ENCODE peak calls at places on chromosomes 13 and 19, in four cellular contexts. A, Q, J and O are unnamed samples. For H3K4me1, the result is how much of the 10 kb centered on the place peaks cover.

GRCh38 chr19:17610384-17610783 is 54.9 kb downstream of the COLGALT1 start:
- DNase-seq in A (no peak), Q (no peak), J (no peak), O (no peak)

GRCh38 chr13:32969516-32969941 is 46.7 kb upstream of the KL start:
- DNase-seq in A (peak), Q (no peak), J (no peak), O (no peak)

GRCh38 chr19:53897459-53897858 is 11.6 kb upstream of the CACNG7 start:
- DNase-seq in A (no peak), Q (no peak), J (no peak), O (no peak)

GRCh38 chr13:45882626-45883025 is 31.1 kb upstream of the SIAH3 start:
- DNase-seq in A (no peak), Q (no peak), J (no peak), O (no peak)

GRCh38 chr13:33934936-33935510 is 117.1 kb downstream of the RFC3 start:
- DNase-seq in A (no peak), Q (no peak), J (no peak), O (no peak)

GRCh38 chr19:294341-294818 is 3.2 kb upstream of the PLPP2 start:
- DNase-seq in A (no peak), Q (no peak), J (no peak), O (peak)

GRCh38 chr13:99911069-99911964 is 60.2 kb downstream of the ZIC5 start:
- DNase-seq in A (no peak), Q (no peak), J (no peak), O (no peak)

GRCh38 chr13:48749699-48750473 is 96.2 kb downstream of the CYSLTR2 start:
- DNase-seq in A (peak), Q (no peak), J (peak), O (peak)

GRCh38 chr13:92547256-92547655 is 679.4 kb upstream of the GPC6 start:
- DNase-seq in A (no peak), Q (no peak), J (no peak), O (no peak)

GRCh38 chr13:113166681-113167080 is 8.2 kb downstream of the PROZ start:
- DNase-seq in A (no peak), Q (no peak), J (no peak), O (no peak)

GRCh38 chr13:113874579-113875428 is 10.9 kb upstream of the GAS6 start:
- DNase-seq in A (no peak), Q (no peak), J (peak), O (no peak)

GRCh38 chr19:34733266-34733825 is 697 bp upstream of the ZNF181 start:
- DNase-seq in A (peak), Q (peak), J (no peak), O (peak)

GRCh38 chr13:112771139-112771876 is 81.5 kb downstream of the ATP11A start:
- DNase-seq in A (no peak), Q (peak), J (no peak), O (no peak)

GRCh38 chr19:40612831-40613668 is 11.9 kb downstream of the LTBP4 start:
- DNase-seq in A (peak), Q (peak), J (peak), O (no peak)
- H3K4me1 ChIP-seq in A (half or more), Q (half or more), J (under half), O (under half)

GRCh38 chr13:111184685-111185401 is 69.7 kb downstream of the ARHGEF7 start:
- DNase-seq in A (no peak), Q (peak), J (peak), O (no peak)

GRCh38 chr13:111179908-111180756 is 65.0 kb downstream of the ARHGEF7 start:
- DNase-seq in A (no peak), Q (no peak), J (no peak), O (no peak)

GRCh38 chr13:111183959-111184684 is 69.0 kb downstream of the ARHGEF7 start:
- DNase-seq in A (no peak), Q (no peak), J (no peak), O (no peak)

GRCh38 chr13:111181977-111182376 is 66.9 kb downstream of the ARHGEF7 start:
- DNase-seq in A (no peak), Q (no peak), J (no peak), O (no peak)

GRCh38 chr13:111183087-111183645 is 68.1 kb downstream of the ARHGEF7 start:
- DNase-seq in A (no peak), Q (no peak), J (no peak), O (no peak)
- H3K4me1 ChIP-seq in A (half or more), Q (half or more), J (half or more), O (under half)

DNA sequence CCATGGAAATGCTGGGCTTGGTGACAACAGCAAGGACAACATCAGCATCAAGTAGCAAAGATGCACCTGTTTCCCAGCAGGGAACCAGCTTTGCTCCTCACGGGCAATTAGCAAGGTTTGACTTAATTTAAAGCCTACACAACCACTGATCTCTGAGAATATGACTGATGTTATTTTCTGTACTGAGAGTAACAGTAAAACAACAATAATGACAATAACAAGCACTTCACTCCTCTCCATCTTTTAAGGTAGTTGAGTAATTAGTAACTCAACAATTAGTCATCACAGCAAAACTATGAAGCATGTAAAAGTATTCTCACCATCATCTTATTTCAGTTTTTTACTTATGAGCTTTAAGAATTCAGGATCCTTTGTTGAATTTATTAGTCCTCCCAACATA is 37.3 kb downstream of the ENOX1 start:
- DNase-seq in A (no peak), Q (no peak), J (no peak), O (no peak)
- H3K4me1 ChIP-seq in A (under half), Q (under half), J (under half), O (under half)

GRCh38 chr19:29967623-29968022 is 25.6 kb downstream of the URI1 start:
- DNase-seq in A (no peak), Q (no peak), J (no peak), O (no peak)
- H3K4me1 ChIP-seq in A (half or more), Q (half or more), J (half or more), O (under half)

GRCh38 chr19:13078897-13079541 is 23.6 kb downstream of the LYL1 start:
- DNase-seq in A (no peak), Q (no peak), J (no peak), O (no peak)
- H3K4me1 ChIP-seq in A (half or more), Q (under half), J (under half), O (under half)

DNA sequence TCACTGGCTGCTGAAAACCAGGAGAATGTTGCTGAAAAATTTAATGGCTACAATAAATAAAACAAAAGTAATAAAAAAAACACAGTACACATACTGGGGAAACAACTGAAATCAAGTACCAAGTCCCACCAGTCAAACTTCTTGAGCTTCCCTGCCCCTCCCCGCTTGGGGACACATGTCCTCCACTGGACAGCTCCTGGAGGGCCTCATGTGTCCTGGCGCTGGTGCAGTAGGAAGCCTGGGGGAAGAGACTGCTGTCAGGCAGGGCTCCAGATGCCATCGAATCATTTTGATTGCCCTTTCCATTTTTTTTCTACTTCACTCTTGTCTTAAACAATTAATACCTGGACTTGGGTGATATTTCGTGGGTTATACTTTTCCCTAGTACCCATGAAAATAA is 26.6 kb upstream of the SLC35E1 start:
- DNase-seq in A (no peak), Q (no peak), J (no peak), O (no peak)
- H3K4me1 ChIP-seq in A (half or more), Q (half or more), J (under half), O (under half)

DNA sequence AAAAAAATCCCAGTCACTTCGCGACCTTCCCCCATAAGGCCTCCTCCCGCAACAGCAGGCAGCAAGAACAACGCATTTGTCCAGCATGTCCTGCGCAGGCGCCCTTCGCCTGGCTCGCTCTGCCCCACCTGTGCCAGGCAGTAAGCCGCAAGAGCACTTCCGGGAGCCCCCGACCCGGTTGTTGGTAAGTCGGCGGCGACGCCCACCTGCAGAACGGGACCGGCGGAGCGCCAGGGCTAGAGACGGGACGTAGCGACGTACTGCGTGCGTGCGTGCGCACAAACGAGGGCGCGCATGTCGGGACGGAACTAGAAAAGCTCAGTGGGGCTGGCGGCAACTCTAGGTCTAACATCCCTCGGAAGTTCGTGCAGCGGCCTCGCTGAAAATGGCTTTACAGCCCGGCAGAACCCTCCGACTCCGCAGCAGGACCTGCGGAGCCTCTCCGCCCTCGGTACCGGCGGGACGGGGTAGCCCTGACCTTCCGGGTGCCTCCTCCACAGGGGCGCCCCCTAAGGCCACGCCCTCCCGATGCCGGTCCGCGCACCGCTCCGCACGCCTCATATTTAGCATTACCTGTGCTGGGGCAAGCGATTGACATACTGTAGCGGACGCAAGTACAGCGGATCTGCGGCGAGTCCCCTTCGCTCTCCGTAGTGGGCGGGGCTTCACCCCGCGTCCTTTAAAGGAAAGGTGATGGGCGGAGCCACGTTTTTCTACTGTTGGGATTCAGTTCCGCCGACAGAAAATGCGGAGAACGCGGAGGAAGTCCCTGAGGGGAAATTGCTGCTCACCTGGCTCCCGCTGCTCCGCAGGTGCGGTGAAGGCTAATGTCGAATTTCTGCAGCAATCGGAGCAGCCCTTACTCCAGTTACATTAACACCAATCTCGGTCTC is at the start of gene MTIF3:
- DNase-seq in A (peak), Q (peak), J (peak), O (peak)
- H3K4me1 ChIP-seq in A (under half), Q (half or more), J (half or more), O (under half)

GRCh38 chr13:40983725-40984669 is 35.1 kb downstream of the ELF1 start:
- DNase-seq in A (no peak), Q (no peak), J (no peak), O (no peak)

GRCh38 chr13:40987606-40988280 is 31.4 kb downstream of the ELF1 start:
- DNase-seq in A (no peak), Q (no peak), J (no peak), O (no peak)

GRCh38 chr13:40984670-40985366 is 34.3 kb downstream of the ELF1 start:
- DNase-seq in A (no peak), Q (no peak), J (no peak), O (no peak)

GRCh38 chr13:40985596-40986327 is 33.4 kb downstream of the ELF1 start:
- DNase-seq in A (no peak), Q (no peak), J (no peak), O (no peak)

DNA sequence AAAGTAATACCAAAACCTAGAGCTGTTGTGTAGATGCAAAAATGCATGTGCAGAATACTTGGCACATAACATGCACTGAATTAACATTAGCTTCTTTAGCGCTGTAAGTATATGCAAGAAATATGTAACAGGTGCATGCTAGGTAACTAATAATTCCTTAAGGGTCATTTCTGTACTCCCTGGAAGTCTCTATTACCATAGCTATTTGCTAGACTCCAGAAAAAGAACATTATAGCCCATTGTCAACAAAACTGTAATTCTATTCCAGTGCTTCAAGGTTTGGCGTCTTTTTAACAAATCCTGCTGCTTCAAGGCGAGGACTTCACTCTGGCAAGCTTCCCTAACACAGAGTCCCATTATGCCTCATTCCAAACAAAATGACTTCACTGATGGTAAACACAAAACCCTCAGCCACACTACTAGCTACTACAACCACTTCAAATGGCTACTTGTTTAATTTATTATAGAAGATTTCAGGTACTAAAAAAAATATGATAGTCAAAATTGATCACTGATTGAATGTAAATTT is 32.7 kb downstream of the ELF1 start:
- DNase-seq in A (no peak), Q (no peak), J (no peak), O (no peak)
- H3K4me1 ChIP-seq in A (half or more), Q (half or more), J (half or more), O (under half)

DNA sequence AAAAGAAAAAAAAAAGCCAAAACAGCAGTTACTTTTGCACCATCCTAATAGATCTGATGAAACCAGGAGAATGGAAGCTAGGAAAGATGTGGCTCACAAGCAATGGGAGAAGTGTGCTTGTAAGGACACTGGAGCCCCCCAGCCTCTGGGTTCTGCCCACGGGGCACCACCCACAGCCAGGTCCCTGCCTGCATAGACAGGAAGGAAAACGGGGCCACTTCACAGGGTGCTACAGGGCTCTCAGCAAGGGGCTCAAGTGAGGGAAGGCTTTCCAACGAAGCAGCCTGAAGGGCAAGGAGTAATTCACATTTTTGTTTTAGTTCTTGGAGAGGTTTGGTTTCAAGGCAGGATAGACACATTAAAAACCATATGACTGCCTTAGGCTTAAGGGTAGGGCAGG is 42.7 kb downstream of the BRD4 start:
- DNase-seq in A (no peak), Q (peak), J (no peak), O (no peak)
- H3K4me1 ChIP-seq in A (half or more), Q (half or more), J (half or more), O (under half)

GRCh38 chr19:11137542-11138384 is 17.8 kb downstream of the SPC24 start:
- DNase-seq in A (peak), Q (peak), J (peak), O (peak)
- H3K4me1 ChIP-seq in A (half or more), Q (half or more), J (under half), O (under half)